ENCODE peak calls at places on chromosomes 11 and 22, in five cellular contexts. G is MM.1S, A is Peyer's patch, Q is upper lobe of right lung, E is psoas muscle. D is an unnamed sample. For H3K36me3, the result is how much of the 10 kb centered on the place peaks cover.

GRCh38 chr11:128467610-128468041 is 119.7 kb downstream of the ETS1 start:
- DNase-seq in Q (no peak), A (no peak), E (peak), G (no peak), D (no peak)

GRCh38 chr11:36376315-36376887 is 80.3 kb downstream of the PRR5L start:
- DNase-seq in E (peak), Q (peak), G (no peak), A (peak), D (peak)

GRCh38 chr22:50544078-50544745 is 1.5 kb upstream of the KLHDC7B start:
- DNase-seq in A (peak), G (peak), E (peak), Q (peak), D (peak)

GRCh38 chr11:128807909-128808308 is 59.2 kb downstream of the KCNJ1 start:
- DNase-seq in E (no peak), A (no peak), G (no peak), Q (no peak), D (no peak)

GRCh38 chr11:105151936-105152554 is 12.5 kb upstream of the CARD18 start:
- DNase-seq in Q (no peak), G (no peak), E (no peak), A (no peak), D (no peak)

GRCh38 chr11:5247479-5248192 is 2.0 kb downstream of the HBG1 start:
- DNase-seq in G (no peak), E (no peak), A (no peak), Q (no peak), D (no peak)

GRCh38 chr22:42757475-42757874 is 36.8 kb upstream of the A4GALT start:
- DNase-seq in A (no peak), G (no peak), Q (no peak), E (no peak), D (no peak)

GRCh38 chr22:17970205-17970708 is 54.1 kb downstream of the MICAL3 start:
- DNase-seq in A (no peak), G (no peak), E (no peak), Q (no peak), D (peak)

GRCh38 chr11:79290766-79291165 is 150.1 kb downstream of the TENM4 start:
- DNase-seq in Q (no peak), A (no peak), G (no peak), E (no peak), D (no peak)

GRCh38 chr11:64237484-64237951 is 3.1 kb downstream of the VEGFB start:
- DNase-seq in G (no peak), E (no peak), A (peak), Q (peak), D (no peak)

GRCh38 chr11:39361557-39361956 is 2097.9 kb downstream of the LRRC4C start:
- DNase-seq in Q (no peak), G (no peak), A (no peak), E (no peak), D (no peak)

DNA sequence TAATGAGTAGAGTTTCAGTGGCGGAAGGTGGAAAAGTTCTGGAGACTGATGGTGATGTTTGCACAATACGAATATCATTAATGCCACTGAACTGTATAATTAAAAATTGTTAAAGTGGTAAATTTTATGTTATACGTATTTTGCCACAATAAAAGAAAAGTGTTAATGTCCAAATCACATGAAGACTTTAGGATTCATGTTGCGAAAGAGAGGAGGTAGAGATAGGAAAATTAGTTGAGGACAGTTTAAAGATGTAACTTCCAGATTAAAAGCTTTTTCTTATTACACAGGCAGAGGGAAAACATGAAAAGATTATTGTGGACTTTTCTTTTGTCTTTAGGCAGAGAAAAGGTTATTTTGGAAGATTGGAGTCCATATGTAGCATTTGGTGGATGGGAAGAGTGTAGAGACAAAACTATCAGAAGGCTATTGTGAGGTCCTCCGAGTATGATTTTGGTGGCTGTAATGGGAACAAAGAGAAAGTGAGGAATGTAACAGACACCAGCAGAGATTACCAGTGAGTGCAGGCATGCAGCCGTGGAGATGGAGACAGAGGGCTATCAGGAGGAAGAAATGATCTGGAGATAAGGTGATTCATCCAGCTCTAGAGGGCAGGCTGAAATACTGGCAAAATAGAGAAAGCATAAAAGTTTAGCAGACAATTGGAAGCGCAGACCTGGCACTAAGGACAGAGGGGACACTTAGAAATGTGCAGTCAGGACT is 12.5 kb downstream of the VPS26B start:
- DNase-seq in G (no peak), A (no peak), E (no peak), Q (no peak), D (no peak)
- H3K36me3 ChIP-seq in G (under half), A (under half), E (half or more), Q (under half), D (half or more)

DNA sequence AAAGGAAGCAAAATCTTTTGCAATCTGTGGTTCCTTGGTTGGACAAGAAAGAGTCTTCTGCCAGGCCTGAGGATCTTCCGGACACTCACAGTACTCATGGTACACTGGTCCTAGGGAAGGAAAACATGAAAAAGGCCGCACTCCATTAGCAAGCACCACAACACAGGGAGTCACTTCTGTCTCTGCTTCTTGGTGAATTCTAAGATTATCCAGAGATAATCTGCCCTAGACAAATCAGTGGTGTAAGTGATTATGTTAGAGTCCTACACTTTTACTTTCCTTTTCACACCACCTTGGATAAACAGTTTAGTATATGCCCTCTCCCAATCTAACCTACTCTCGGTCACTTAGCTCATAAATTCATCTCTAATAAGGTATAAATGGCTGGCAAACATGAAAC is 11.9 kb downstream of the POGLUT3 start:
- DNase-seq in Q (no peak), E (no peak), G (no peak), A (no peak), D (no peak)
- H3K36me3 ChIP-seq in Q (under half), E (half or more), G (under half), A (under half), D (under half)

DNA sequence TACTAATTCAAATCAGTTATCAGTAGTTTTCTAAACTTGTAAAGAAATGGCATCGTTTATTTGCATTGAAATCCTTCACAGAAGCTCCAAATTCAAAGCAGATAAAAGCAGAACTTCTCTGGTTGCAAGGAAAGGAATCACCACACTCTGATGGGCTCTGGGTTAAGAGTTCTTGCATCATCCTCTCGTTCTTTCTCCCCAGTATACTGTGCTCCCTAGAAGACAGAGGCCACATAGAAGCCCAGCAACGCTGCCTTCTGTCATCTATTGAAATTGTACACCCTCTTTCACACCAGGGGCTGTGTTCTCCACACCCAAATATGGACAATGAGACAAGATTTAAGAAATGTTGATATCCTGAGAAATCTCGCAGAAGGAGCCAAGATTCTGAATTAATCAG is 29.3 kb downstream of the FAT3 start:
- DNase-seq in A (no peak), Q (no peak), G (no peak), E (no peak), D (no peak)
- H3K36me3 ChIP-seq in A (under half), Q (under half), G (under half), E (under half), D (under half)

GRCh38 chr11:23063261-23063660 is 203.0 kb upstream of the CCDC179 start:
- DNase-seq in G (no peak), Q (no peak), A (no peak), E (no peak), D (no peak)
- H3K36me3 ChIP-seq in G (under half), Q (under half), A (under half), E (under half), D (under half)

GRCh38 chr22:30945653-30946052 is 22.9 kb downstream of the MORC2 start:
- DNase-seq in E (no peak), G (no peak), A (no peak), Q (no peak), D (no peak)

GRCh38 chr22:30948930-30949342 is 19.6 kb downstream of the MORC2 start:
- DNase-seq in E (no peak), Q (no peak), G (no peak), A (no peak), D (no peak)

GRCh38 chr22:30946354-30946753 is 22.2 kb downstream of the MORC2 start:
- DNase-seq in E (no peak), Q (no peak), G (no peak), A (no peak), D (no peak)

GRCh38 chr22:30947821-30948454 is 20.6 kb downstream of the MORC2 start:
- DNase-seq in Q (no peak), A (no peak), E (no peak), G (peak), D (no peak)

GRCh38 chr22:30947163-30947820 is 21.3 kb downstream of the MORC2 start:
- DNase-seq in A (no peak), E (no peak), Q (no peak), G (no peak), D (no peak)
- H3K36me3 ChIP-seq in A (half or more), E (half or more), Q (half or more), G (under half), D (under half)

GRCh38 chr11:118374729-118375128 is 15.3 kb downstream of the UBE4A start:
- DNase-seq in A (no peak), Q (no peak), G (no peak), E (no peak), D (no peak)
- H3K36me3 ChIP-seq in A (half or more), Q (half or more), G (under half), E (half or more), D (half or more)

GRCh38 chr22:29291215-29291614 is 15.2 kb upstream of the GAS2L1 start:
- DNase-seq in G (no peak), Q (no peak), E (no peak), A (no peak), D (no peak)
- H3K36me3 ChIP-seq in G (half or more), Q (half or more), E (half or more), A (half or more), D (under half)

DNA sequence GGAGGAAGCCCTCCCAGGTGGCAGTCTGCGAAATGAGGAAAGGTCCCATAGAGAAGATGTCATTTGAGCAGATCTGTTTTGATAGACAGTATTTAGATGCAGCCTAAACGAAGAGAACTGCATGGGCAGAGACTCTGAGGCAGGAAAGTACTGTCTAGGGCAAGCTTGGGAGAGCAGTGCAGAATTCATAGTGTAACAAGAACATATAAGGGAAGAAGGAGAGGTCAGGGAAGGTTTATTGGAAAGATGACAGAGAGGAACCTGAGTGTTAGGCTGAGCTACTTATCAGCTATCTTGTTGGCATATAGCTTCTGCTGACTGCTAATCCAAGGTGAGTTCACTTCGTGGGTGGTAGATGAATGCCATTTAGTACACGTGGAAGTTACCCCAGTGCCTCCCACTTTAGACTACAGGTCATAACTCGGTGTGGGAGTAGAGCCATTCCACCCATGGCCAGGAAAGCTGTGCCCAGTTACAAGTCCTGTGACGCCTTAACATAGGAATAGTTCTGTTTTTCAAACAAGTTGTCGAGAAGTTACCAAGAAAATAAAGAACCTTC is 99.5 kb downstream of the DBX1 start:
- DNase-seq in Q (no peak), E (no peak), G (no peak), A (no peak), D (no peak)
- H3K36me3 ChIP-seq in Q (under half), E (under half), G (under half), A (under half), D (under half)

GRCh38 chr11:62140302-62141110 is 16.7 kb downstream of the INCENP start:
- DNase-seq in E (no peak), G (no peak), Q (no peak), A (no peak), D (no peak)
- H3K36me3 ChIP-seq in E (half or more), G (under half), Q (under half), A (half or more), D (under half)

GRCh38 chr11:133935551-133935910 is 21.2 kb downstream of the IGSF9B start:
- DNase-seq in E (no peak), G (no peak), Q (no peak), A (no peak), D (no peak)

GRCh38 chr11:133934096-133934495 is 22.7 kb downstream of the IGSF9B start:
- DNase-seq in A (no peak), G (no peak), E (no peak), Q (no peak), D (no peak)

GRCh38 chr11:133936551-133936950 is 20.2 kb downstream of the IGSF9B start:
- DNase-seq in G (no peak), A (no peak), Q (no peak), E (no peak), D (no peak)

GRCh38 chr11:133936136-133936535 is 20.6 kb downstream of the IGSF9B start:
- DNase-seq in G (no peak), Q (no peak), E (no peak), A (no peak), D (no peak)

DNA sequence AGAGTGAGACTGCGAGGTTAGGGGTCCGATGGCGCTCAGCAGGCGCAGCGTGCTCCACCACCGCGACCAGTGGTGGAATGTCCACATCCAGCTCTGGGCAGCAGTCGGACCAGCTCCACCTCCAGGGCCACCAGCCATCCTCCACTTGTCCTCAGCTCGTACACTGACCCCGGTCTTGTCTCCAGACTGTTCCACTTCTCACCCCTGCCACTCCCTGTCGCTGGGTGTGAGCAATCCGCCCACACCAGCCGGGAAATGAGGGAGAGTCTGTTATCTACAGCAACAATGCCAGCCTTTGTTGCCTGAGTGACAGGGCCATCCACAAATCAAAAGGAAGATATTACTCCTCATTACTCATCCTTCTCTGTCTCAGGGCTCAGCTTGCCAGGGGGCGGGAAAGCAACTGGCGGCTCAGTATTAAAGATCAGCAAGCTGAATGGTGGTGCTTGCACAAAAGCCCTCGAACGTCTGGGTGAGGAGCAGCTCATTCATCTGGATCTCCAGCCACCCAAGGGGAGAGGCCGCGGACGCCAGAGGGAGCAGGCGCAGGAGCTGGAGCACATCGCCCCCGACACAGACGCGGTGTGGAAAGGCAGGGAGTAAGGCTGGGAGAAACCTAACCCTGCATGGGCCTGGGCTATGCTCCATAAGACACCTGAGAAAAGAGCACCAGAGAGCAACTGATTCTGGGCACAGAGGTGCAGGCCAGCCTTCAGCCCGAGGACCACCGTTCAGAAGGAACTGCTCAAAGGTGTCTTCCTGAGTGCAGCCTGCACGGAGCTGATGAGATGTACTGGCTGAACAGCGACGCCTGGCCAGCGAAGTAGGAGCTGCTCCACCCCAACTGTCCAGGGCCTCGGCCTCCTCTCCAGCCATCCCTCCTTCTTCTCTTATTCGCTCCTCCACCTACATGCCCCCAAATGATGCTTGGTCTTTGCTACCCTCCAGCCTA is 21.9 kb downstream of the IGSF9B start:
- DNase-seq in Q (no peak), E (no peak), A (no peak), G (no peak), D (peak)
- H3K36me3 ChIP-seq in Q (under half), E (under half), A (under half), G (under half), D (under half)

D was measured in adrenal gland.